ENCODE peak calls at places on chromosomes 6 and 20, in nine cellular contexts. O, L, N, X, H, R, S, F and Z are unnamed samples.

GRCh38 chr6:144343736-144344428 is 58.7 kb downstream of the UTRN start:
- DNase-seq in N (peak; percentile 68), H (no peak), F (peak; percentile 27), L (no peak), X (no peak), R (peak; percentile 40), S (no peak), O (peak; percentile 72), Z (peak; percentile 57)

GRCh38 chr6:1636971-1637871 is 27.5 kb downstream of the FOXC1 start:
- DNase-seq in H (no peak), S (no peak), R (no peak), N (peak; percentile 33), F (no peak), L (no peak), O (peak; percentile 4), X (no peak), Z (no peak)

GRCh38 chr20:22293886-22294285 is 290.5 kb downstream of the FOXA2 start:
- DNase-seq in R (no peak), O (no peak), F (no peak), N (no peak), L (no peak), S (no peak), H (no peak), X (no peak), Z (no peak)

GRCh38 chr6:148972481-148972880 is 225.7 kb downstream of the UST start:
- DNase-seq in S (no peak), R (peak; percentile 97), O (peak; percentile 90), H (no peak), F (peak; percentile 42), X (no peak), L (peak; percentile 49), N (no peak), Z (peak; percentile 66)

GRCh38 chr20:18504479-18505060 is 3.2 kb upstream of the SEC23B start:
- DNase-seq in O (no peak), F (no peak), N (peak; percentile 57), S (peak; percentile 66), X (peak; percentile 37), L (no peak), H (no peak), R (peak; percentile 24), Z (no peak)

GRCh38 chr6:39836621-39837020 is 44.4 kb downstream of the DAAM2 start:
- DNase-seq in L (no peak), R (no peak), N (peak; percentile 36), X (peak; percentile 36), O (no peak), H (no peak), S (no peak), F (no peak), Z (no peak)

GRCh38 chr6:38776515-38776914 is 61.4 kb downstream of the DNAH8 start:
- DNase-seq in S (no peak), L (no peak), X (peak; percentile 4), H (peak; percentile 44), O (no peak), F (no peak), N (peak; percentile 73), R (no peak), Z (no peak)

GRCh38 chr6:35586542-35586941 is 73.8 kb upstream of the TULP1 start:
- DNase-seq in X (peak; percentile 84), F (no peak), O (no peak), N (peak; percentile 59), H (no peak), R (no peak), L (no peak), S (no peak), Z (no peak)

GRCh38 chr6:46993846-46994245 is 48.3 kb downstream of the ADGRF1 start:
- DNase-seq in L (no peak), N (peak; percentile 96), H (peak; percentile 91), F (no peak), O (no peak), R (no peak), X (peak; percentile 87), S (no peak), Z (no peak)

GRCh38 chr20:3160418-3160817 is 753 bp upstream of the FASTKD5 start:
- DNase-seq in N (no peak), S (no peak), X (no peak), F (no peak), O (no peak), L (no peak), H (no peak), R (no peak), Z (no peak)

GRCh38 chr6:37877373-37878149 is 58.0 kb downstream of the ZFAND3 start:
- DNase-seq in H (no peak), X (peak; percentile 40), R (no peak), S (no peak), O (no peak), L (no peak), F (no peak), N (no peak), Z (no peak)

GRCh38 chr6:23365732-23366131 is 760.3 kb upstream of the NRSN1 start:
- DNase-seq in X (no peak), S (no peak), R (no peak), N (no peak), H (no peak), F (no peak), O (no peak), L (no peak), Z (no peak)

GRCh38 chr20:14193885-14194284 is 143.5 kb downstream of the FLRT3 start:
- DNase-seq in O (no peak), X (no peak), S (no peak), L (no peak), N (no peak), H (no peak), R (peak; percentile 70), F (no peak), Z (no peak)
- TF ChIP-seq CTCF in O (no peak), X (peak; percentile 17), S (no peak), L (no peak), N (no peak), H (peak; percentile 13), R (peak; percentile 42), F (no peak), Z (no peak)

GRCh38 chr6:43668151-43669028 is 19.2 kb downstream of the MRPS18A start:
- DNase-seq in X (peak; percentile 55), N (peak; percentile 43), L (peak; percentile 44), S (peak; percentile 68), R (peak; percentile 89), F (peak; percentile 75), O (peak; percentile 75), H (peak; percentile 22), Z (peak; percentile 86)
- TF ChIP-seq CTCF in X (peak; percentile 57), N (peak; percentile 70), L (peak; percentile 59), S (peak; percentile 55), R (peak; percentile 58), F (peak; percentile 73), O (peak; percentile 83), H (peak; percentile 77), Z (peak; percentile 76)

GRCh38 chr20:6178537-6178936 is 55.7 kb upstream of the FERMT1 start:
- DNase-seq in F (no peak), L (no peak), X (peak; percentile 24), S (no peak), N (peak; percentile 72), O (peak; percentile 13), R (peak; percentile 65), H (peak; percentile 16), Z (no peak)
- TF ChIP-seq CTCF in F (peak; percentile 33), L (peak; percentile 55), X (peak; percentile 55), S (no peak), N (peak; percentile 47), O (peak; percentile 63), R (peak; percentile 67), H (peak; percentile 65), Z (no peak)

DNA sequence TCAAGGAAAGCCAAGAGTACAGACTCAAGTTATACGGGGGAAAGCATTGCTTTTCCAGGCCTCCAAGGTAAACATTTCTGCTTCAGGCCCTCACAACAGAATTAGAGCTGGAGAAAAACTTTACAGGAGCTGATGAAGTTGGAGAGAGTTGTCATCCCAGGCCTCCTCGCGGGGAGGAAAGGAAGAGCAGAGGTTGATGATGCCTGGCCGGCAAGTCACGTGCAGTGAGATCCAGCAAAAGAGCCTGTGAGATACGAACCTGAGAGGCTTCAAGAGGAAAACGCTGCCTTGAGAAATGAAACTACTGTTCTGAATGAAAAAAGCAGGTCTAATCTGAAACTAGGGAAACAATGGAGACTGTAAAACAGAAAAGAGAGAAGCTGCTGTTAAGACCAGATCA is 122.9 kb downstream of the FAM120B start:
- DNase-seq in O (no peak), X (no peak), F (no peak), S (no peak), N (peak; percentile 40), R (peak; percentile 29), H (no peak), L (no peak), Z (no peak)
- TF ChIP-seq CTCF in O (no peak), X (peak; percentile 10), F (no peak), S (no peak), N (peak; percentile 17), R (no peak), H (peak; percentile 38), L (no peak), Z (no peak)

GRCh38 chr6:109236140-109237081 is 141.1 kb downstream of the CEP57L1 start:
- DNase-seq in R (peak; percentile 91), O (peak; percentile 15), X (no peak), F (peak; percentile 23), S (no peak), L (peak; percentile 15), N (no peak), H (no peak), Z (peak; percentile 47)
- TF ChIP-seq CTCF in R (peak; percentile 37), O (peak; percentile 39), X (no peak), F (peak; percentile 41), S (no peak), L (peak; percentile 34), N (no peak), H (no peak), Z (no peak)

DNA sequence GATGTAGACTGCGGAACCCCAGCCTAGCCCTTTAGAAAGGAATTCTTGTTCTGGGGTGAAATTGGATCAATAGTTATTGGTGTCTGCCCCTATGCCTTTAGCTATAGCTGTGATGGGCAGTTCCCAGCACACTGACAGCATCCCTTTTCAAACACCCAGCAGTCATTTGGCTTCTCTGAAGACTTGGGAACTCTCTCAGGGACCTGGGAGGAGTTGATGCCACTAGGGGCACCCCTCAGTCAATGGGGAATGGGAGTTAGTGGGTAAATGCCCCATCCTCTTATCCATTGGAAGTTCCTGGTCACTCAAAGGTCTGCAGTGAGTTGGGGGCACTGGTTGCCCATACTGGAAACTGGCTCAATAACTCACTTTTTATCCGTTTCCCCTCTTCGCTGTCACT is 31.6 kb upstream of the CSNK2A1 start:
- DNase-seq in O (no peak), X (no peak), H (no peak), R (peak; percentile 57), S (no peak), F (no peak), L (no peak), N (no peak), Z (no peak)
- TF ChIP-seq CTCF in O (peak; percentile 21), X (no peak), H (no peak), R (peak; percentile 42), S (no peak), F (no peak), L (no peak), N (no peak), Z (no peak)

GRCh38 chr6:130132286-130132701 is 90.5 kb downstream of the SAMD3 start:
- DNase-seq in R (no peak), X (no peak), L (no peak), N (no peak), H (no peak), F (peak; percentile 11), O (no peak), S (no peak), Z (peak; percentile 80)
- TF ChIP-seq CTCF in R (no peak), X (no peak), L (no peak), N (no peak), H (no peak), F (no peak), O (no peak), S (no peak), Z (no peak)

GRCh38 chr6:128516514-128516898 is 3.9 kb downstream of the PTPRK start:
- DNase-seq in O (no peak), F (no peak), L (no peak), H (peak; percentile 39), X (peak; percentile 36), N (peak; percentile 56), S (no peak), R (peak; percentile 45), Z (no peak)
- TF ChIP-seq CTCF in O (peak; percentile 20), F (no peak), L (peak; percentile 38), H (peak; percentile 65), X (peak; percentile 56), N (peak; percentile 37), S (peak; percentile 16), R (peak; percentile 31), Z (peak; percentile 11)